ENCODE peak calls at places on chromosomes 5 and 9, in ten cellular contexts. N is endothelial cell of umbilical vein; Q is HepG2; F is adrenal gland; Z is CD8-positive, alpha-beta memory T cell; W is psoas muscle; R is breast epithelium; G is keratinocyte; D is A673; U is testis. J is an unnamed sample.

GRCh38 chr5:79093762-79094161 is 17.8 kb upstream of the BHMT start:
- DNase-seq in Q (peak; percentile 52), F (no peak), G (no peak), W (no peak), D (no peak), N (no peak), R (no peak), Z (no peak), U (no peak), J (no peak)

GRCh38 chr9:106621299-106621920 is 241.6 kb upstream of the ZNF462 start:
- DNase-seq in D (no peak), G (no peak), Q (no peak), W (no peak), Z (no peak), F (no peak), N (no peak), R (no peak), U (no peak), J (no peak)

GRCh38 chr5:54580997-54581741 is 63.6 kb downstream of the SNX18 start:
- DNase-seq in R (no peak), Z (no peak), Q (no peak), F (no peak), U (peak; percentile 75), G (no peak), N (no peak), D (no peak), W (no peak), J (no peak)

GRCh38 chr9:38662763-38663593 is 42.6 kb upstream of the ANKRD18A start:
- DNase-seq in W (no peak), N (no peak), F (peak; percentile 32), Z (no peak), R (no peak), U (no peak), G (no peak), Q (no peak), D (peak; percentile 29), J (no peak)

GRCh38 chr5:88279584-88279983 is 10.9 kb upstream of the TMEM161B start:
- DNase-seq in G (no peak), R (no peak), W (no peak), D (peak; percentile 1), F (no peak), Z (no peak), Q (no peak), N (no peak), U (no peak), J (no peak)

GRCh38 chr9:94867281-94867841 is 140.9 kb downstream of the AOPEP start:
- DNase-seq in U (peak; percentile 65), F (peak; percentile 89), Z (no peak), R (peak; percentile 72), G (no peak), W (peak; percentile 70), D (peak; percentile 40), Q (peak; percentile 89), N (peak; percentile 93), J (peak; percentile 67)

GRCh38 chr5:176387384-176387925 is 943 bp downstream of the NOP16 start:
- DNase-seq in Q (no peak), N (peak; percentile 18), Z (no peak), F (no peak), W (peak; percentile 10), R (no peak), D (no peak), G (no peak), U (no peak), J (no peak)

GRCh38 chr9:101707708-101708107 is 30.7 kb downstream of the GRIN3A start:
- DNase-seq in Z (no peak), W (no peak), U (no peak), D (peak; percentile 25), R (no peak), G (no peak), Q (no peak), F (no peak), N (no peak), J (no peak)

GRCh38 chr9:121670447-121670846 is 19.0 kb downstream of the DAB2IP start:
- DNase-seq in G (no peak), D (no peak), Z (no peak), F (peak; percentile 77), N (no peak), U (peak; percentile 79), W (peak; percentile 79), Q (no peak), R (no peak), J (no peak)

GRCh38 chr9:38202335-38202938 is 133.4 kb upstream of the SHB start:
- DNase-seq in R (no peak), F (no peak), D (no peak), W (no peak), U (no peak), G (no peak), N (no peak), Z (no peak), Q (no peak), J (no peak)

GRCh38 chr5:2492476-2492875 is 259.0 kb downstream of the IRX2 start:
- DNase-seq in Z (no peak), G (no peak), U (no peak), N (no peak), W (no peak), Q (no peak), R (no peak), D (no peak), F (no peak), J (no peak)

GRCh38 chr9:278651-279050 is 64.0 kb downstream of the DOCK8 start:
- DNase-seq in Z (peak; percentile 29), W (no peak), G (no peak), Q (no peak), N (no peak), F (peak; percentile 19), R (no peak), U (no peak), D (no peak), J (no peak)

GRCh38 chr5:154467655-154468354 is 10.2 kb downstream of the HAND1 start:
- DNase-seq in W (peak; percentile 84), D (peak; percentile 70), U (peak; percentile 90), Z (peak; percentile 68), G (no peak), F (peak; percentile 84), N (peak; percentile 56), Q (peak; percentile 31), R (no peak), J (peak; percentile 60)

GRCh38 chr5:163379298-163380155 is 57.9 kb upstream of the CCNG1 start:
- DNase-seq in R (no peak), G (no peak), N (peak; percentile 14), U (no peak), Z (no peak), W (no peak), F (peak; percentile 41), D (peak; percentile 33), Q (peak; percentile 44), J (peak; percentile 17)

GRCh38 chr5:125981016-125981415 is 442.2 kb upstream of the GRAMD2B start:
- DNase-seq in Z (no peak), U (no peak), F (peak; percentile 3), N (no peak), G (no peak), Q (no peak), R (no peak), W (no peak), D (no peak), J (no peak)

GRCh38 chr5:139151902-139152301 is 46.3 kb downstream of the SIL1 start:
- DNase-seq in G (no peak), W (no peak), F (no peak), U (no peak), Q (no peak), Z (no peak), N (no peak), D (no peak), R (no peak), J (no peak)

GRCh38 chr5:85920984-85921383 is 696.8 kb upstream of the COX7C start:
- DNase-seq in W (no peak), Z (no peak), U (no peak), N (no peak), G (no peak), R (no peak), F (no peak), D (no peak), Q (no peak), J (no peak)

GRCh38 chr9:97521576-97522333 is 20.3 kb downstream of the TMOD1 start:
- DNase-seq in G (no peak), Q (no peak), R (no peak), U (no peak), W (no peak), F (no peak), N (no peak), Z (no peak), D (no peak), J (no peak)
- H3K4me1 ChIP-seq in G (no peaks in the 10 kb centered on the region), Q (no peaks in the 10 kb centered on the region), R (no peaks in the 10 kb centered on the region), U (no peaks in the 10 kb centered on the region), W (peaks cover 93% of the 10 kb centered on the region), F (peaks cover 11% of the 10 kb centered on the region), N (peaks cover 15% of the 10 kb centered on the region), Z (no peaks in the 10 kb centered on the region), D (peaks cover 11% of the 10 kb centered on the region), J (peaks cover 6% of the 10 kb centered on the region)

GRCh38 chr9:127880143-127880542 is 2.7 kb upstream of the AK1 start:
- DNase-seq in R (no peak), U (no peak), W (no peak), N (no peak), Z (no peak), D (no peak), Q (no peak), F (no peak), G (no peak), J (no peak)
- H3K27ac ChIP-seq in R (no peak overlapping the region), U (no peak overlapping the region), W (no peak overlapping the region), N (no peak overlapping the region), Z (no peak overlapping the region), D (no peak overlapping the region), Q (no peak overlapping the region), F (no peak overlapping the region), G (no peak overlapping the region), J (no peak overlapping the region)

GRCh38 chr5:82467006-82467561 is 188.9 kb upstream of the RPS23 start:
- DNase-seq in G (no peak), W (no peak), D (no peak), Z (no peak), R (no peak), U (peak; percentile 26), F (peak; percentile 37), N (peak; percentile 18), Q (no peak), J (no peak)
- H3K4me3 ChIP-seq in G (no peak overlapping the region), W (peak overlapping the region; percentile 29), D (no peak overlapping the region), Z (no peak overlapping the region), R (peak overlapping the region; percentile 3), U (no peak overlapping the region), F (no peak overlapping the region), N (no peak overlapping the region), Q (no peak overlapping the region), J (no peak overlapping the region)

GRCh38 chr9:79693750-79694149 is 122.0 kb downstream of the TLE4 start:
- DNase-seq in R (no peak), U (no peak), G (no peak), N (no peak), W (no peak), Z (no peak), F (no peak), Q (no peak), D (no peak), J (no peak)

GRCh38 chr9:79692857-79693571 is 121.2 kb downstream of the TLE4 start:
- DNase-seq in Z (no peak), Q (no peak), R (no peak), U (no peak), N (no peak), G (no peak), D (no peak), F (no peak), W (no peak), J (no peak)

GRCh38 chr9:79694208-79694607 is 122.4 kb downstream of the TLE4 start:
- DNase-seq in D (no peak), N (no peak), W (no peak), G (no peak), Q (no peak), U (no peak), R (no peak), F (no peak), Z (no peak), J (peak; percentile 12)

GRCh38 chr9:79695531-79696218 is 123.9 kb downstream of the TLE4 start:
- DNase-seq in Z (no peak), D (no peak), F (no peak), U (no peak), Q (no peak), N (no peak), R (no peak), G (no peak), W (no peak), J (no peak)

GRCh38 chr9:79694676-79695400 is 123.1 kb downstream of the TLE4 start:
- DNase-seq in Z (no peak), Q (no peak), G (no peak), D (peak; percentile 37), F (no peak), R (no peak), U (no peak), N (no peak), W (no peak), J (no peak)
- H3K4me1 ChIP-seq in Z (peaks cover 20% of the 10 kb centered on the region), Q (no peaks in the 10 kb centered on the region), G (no peaks in the 10 kb centered on the region), D (no peaks in the 10 kb centered on the region), F (no peaks in the 10 kb centered on the region), R (peaks cover 8% of the 10 kb centered on the region), U (no peaks in the 10 kb centered on the region), N (no peaks in the 10 kb centered on the region), W (peaks cover 25% of the 10 kb centered on the region), J (no peaks in the 10 kb centered on the region)

J was measured in prostate gland.